ENCODE peak calls at places on chromosomes 3 and 15, in six cellular contexts. E is IMR-90, I is brain microvascular endothelial cell, J is GM23248, Z is heart right ventricle, U is ovary. T is an unnamed sample.

GRCh38 chr3:183178833-183179549 is 16.5 kb upstream of the LAMP3 start:
- DNase-seq in E (no peak), I (peak), J (peak), Z (no peak), U (peak), T (no peak)

GRCh38 chr15:41917767-41918430 is 24.0 kb upstream of the SPTBN5 start:
- DNase-seq in E (peak), I (peak), J (peak), Z (peak), U (peak), T (no peak)

GRCh38 chr15:78372880-78373279 is 32.7 kb downstream of the CRABP1 start:
- DNase-seq in E (no peak), I (no peak), J (no peak), Z (no peak), U (no peak), T (no peak)

GRCh38 chr3:69283913-69284312 is 102.0 kb downstream of the FRMD4B start:
- DNase-seq in E (no peak), I (no peak), J (no peak), Z (no peak), U (no peak), T (no peak)

GRCh38 chr15:37015025-37015424 is 85.3 kb downstream of the MEIS2 start:
- DNase-seq in E (no peak), I (no peak), J (peak), Z (peak), U (no peak), T (no peak)

GRCh38 chr3:196979545-196979944 is 10.9 kb upstream of the PIGZ start:
- DNase-seq in E (peak), I (no peak), J (peak), Z (no peak), U (no peak), T (no peak)

GRCh38 chr15:89136818-89137772 is 48.8 kb downstream of the ABHD2 start:
- DNase-seq in E (peak), I (no peak), J (peak), Z (peak), U (no peak), T (no peak)

GRCh38 chr15:48796930-48797329 is 13.9 kb downstream of the CEP152 start:
- DNase-seq in E (peak), I (no peak), J (peak), Z (no peak), U (no peak), T (no peak)

GRCh38 chr15:45157974-45158373 is 28.2 kb downstream of the DUOX1 start:
- DNase-seq in E (peak), I (peak), J (peak), Z (no peak), U (no peak), T (peak)

GRCh38 chr3:67083277-67083676 is 85.2 kb downstream of the KBTBD8 start:
- DNase-seq in E (peak), I (peak), J (peak), Z (no peak), U (no peak), T (peak)

GRCh38 chr3:165797551-165797950 is 39.7 kb downstream of the BCHE start:
- DNase-seq in E (no peak), I (no peak), J (no peak), Z (no peak), U (no peak), T (no peak)

GRCh38 chr3:140186421-140186920 is 251.5 kb downstream of the CLSTN2 start:
- DNase-seq in E (peak), I (peak), J (peak), Z (peak), U (no peak), T (no peak)

DNA sequence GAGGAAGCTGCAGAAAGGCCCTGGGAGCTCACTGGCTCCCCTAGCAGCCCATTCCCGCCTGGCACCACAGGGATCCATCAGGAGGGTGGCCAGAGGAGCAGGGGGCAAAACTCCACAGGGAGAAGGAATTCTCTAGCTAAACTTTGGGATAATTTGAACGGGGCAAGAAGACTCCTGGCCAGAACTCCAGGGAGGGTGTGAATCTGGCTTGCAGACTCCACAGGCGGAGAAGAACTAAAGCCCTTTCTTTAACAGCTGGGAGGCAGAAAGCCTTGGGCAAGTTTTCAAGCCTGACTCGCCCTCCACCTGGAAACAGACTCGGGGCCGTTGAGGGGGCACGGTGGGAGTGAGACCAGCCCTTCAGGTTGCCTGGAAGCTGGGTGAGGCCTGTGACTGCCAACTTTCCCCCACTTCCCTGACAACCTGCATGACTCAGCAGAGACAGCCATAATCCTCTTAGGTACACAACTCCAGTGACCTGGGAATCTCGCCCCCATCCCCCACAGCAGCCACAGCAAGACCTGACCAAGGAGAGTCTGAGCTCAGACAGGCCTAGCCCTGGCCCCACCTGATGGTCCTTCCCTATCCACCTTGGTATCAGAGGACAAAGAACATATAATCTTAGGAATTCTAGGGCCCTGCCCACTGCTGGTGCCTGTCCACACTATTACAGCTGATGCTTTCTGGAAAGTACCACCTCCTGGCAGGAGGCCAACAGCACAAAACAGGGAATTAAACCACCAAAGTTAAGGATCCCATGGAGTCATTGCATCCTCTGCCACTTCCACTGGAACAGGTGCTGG is 28.7 kb downstream of the SLC27A2 start:
- DNase-seq in E (no peak), I (no peak), J (no peak), Z (no peak), U (no peak), T (no peak)
- H3K4me3 ChIP-seq in E (no peak), I (no peak), J (no peak), Z (no peak), U (no peak), T (no peak)

DNA sequence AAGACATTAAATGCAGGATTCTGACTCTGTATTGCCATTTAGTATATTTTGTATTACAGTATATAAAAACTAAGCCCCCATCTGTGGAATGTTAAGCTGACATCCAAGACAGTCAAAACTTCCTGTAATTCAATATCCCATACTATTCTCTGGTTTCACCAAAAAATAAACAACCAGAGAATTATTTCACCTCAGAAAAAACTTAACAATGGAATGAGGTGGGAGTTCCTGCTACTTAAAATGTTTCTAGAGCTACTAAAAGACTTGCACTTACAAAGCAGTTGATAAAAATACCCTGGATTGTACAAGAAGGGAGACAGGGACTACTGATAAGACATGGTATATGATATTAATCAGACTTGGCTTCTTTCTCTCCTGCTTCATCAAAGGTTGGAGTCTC is 8.3 kb downstream of the ARL13B start:
- DNase-seq in E (peak), I (no peak), J (no peak), Z (no peak), U (no peak), T (no peak)
- H3K4me3 ChIP-seq in E (no peak), I (no peak), J (no peak), Z (no peak), U (no peak), T (no peak)

GRCh38 chr15:57915827-57916531 is 149.5 kb downstream of the ALDH1A2 start:
- DNase-seq in E (no peak), I (no peak), J (no peak), Z (no peak), U (peak), T (no peak)

GRCh38 chr15:57914350-57915055 is 151.0 kb downstream of the ALDH1A2 start:
- DNase-seq in E (no peak), I (no peak), J (no peak), Z (no peak), U (peak), T (no peak)

GRCh38 chr15:57917998-57918397 is 147.5 kb downstream of the ALDH1A2 start:
- DNase-seq in E (no peak), I (no peak), J (no peak), Z (no peak), U (no peak), T (no peak)

GRCh38 chr15:57919754-57920153 is 145.8 kb downstream of the ALDH1A2 start:
- DNase-seq in E (no peak), I (no peak), J (no peak), Z (no peak), U (no peak), T (no peak)

GRCh38 chr15:57916695-57917094 is 148.8 kb downstream of the ALDH1A2 start:
- DNase-seq in E (no peak), I (no peak), J (no peak), Z (no peak), U (no peak), T (no peak)
- H3K4me3 ChIP-seq in E (no peak), I (no peak), J (no peak), Z (no peak), U (no peak), T (no peak)

GRCh38 chr3:51953445-51953844 is 1.7 kb upstream of the GPR62 start:
- DNase-seq in E (peak), I (peak), J (peak), Z (no peak), U (no peak), T (no peak)

GRCh38 chr3:51954713-51955112 is 468 bp upstream of the GPR62 start:
- DNase-seq in E (no peak), I (no peak), J (no peak), Z (no peak), U (no peak), T (no peak)

GRCh38 chr3:51955893-51956770 is 951 bp downstream of the GPR62 start:
- DNase-seq in E (no peak), I (no peak), J (peak), Z (peak), U (peak), T (no peak)

GRCh38 chr3:51955175-51955892 is at the start of gene GPR62:
- DNase-seq in E (no peak), I (no peak), J (no peak), Z (no peak), U (peak), T (no peak)

GRCh38 chr3:51954120-51954519 is 1.1 kb upstream of the GPR62 start:
- DNase-seq in E (no peak), I (no peak), J (no peak), Z (no peak), U (no peak), T (no peak)
- H3K4me3 ChIP-seq in E (no peak), I (no peak), J (no peak), Z (no peak), U (no peak), T (no peak)

DNA sequence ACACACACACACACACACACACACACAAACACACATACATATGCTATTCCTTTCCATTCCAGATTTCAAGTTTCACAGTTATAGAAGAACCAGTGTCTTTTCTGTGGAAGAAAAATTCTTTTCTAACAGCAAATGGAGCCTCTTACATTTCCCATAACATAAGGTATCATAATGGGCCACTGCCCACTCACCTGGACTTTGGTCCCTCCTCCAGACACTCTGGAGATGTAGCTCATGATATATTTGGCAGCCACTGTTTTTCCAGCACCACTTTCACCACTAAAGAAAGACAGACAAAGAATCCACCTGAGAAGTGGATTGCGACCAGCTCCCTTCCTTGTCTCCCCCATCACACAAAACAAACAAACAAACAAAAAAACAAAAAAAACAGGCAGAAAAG is 29.8 kb downstream of the LDHAL6B start:
- DNase-seq in E (no peak), I (no peak), J (no peak), Z (no peak), U (no peak), T (no peak)
- H3K4me3 ChIP-seq in E (no peak), I (no peak), J (no peak), Z (no peak), U (no peak), T (no peak)

GRCh38 chr3:112635674-112636073 is 5.3 kb downstream of the CCDC80 start:
- DNase-seq in E (peak), I (peak), J (peak), Z (peak), U (peak), T (no peak)
- H3K4me3 ChIP-seq in E (peak), I (peak), J (peak), Z (peak), U (peak), T (no peak)